ENCODE peak calls at places on chromosomes 11 and 22, in four cellular contexts. One of them, this sample, is unnamed.
A peak's percentile ranks its signal among the peaks of the same experiment; 100 is the strongest.

GRCh38 chr11:123301696-123302400 is 106.8 kb upstream of the CLMP start:
- DNase-seq in osteoblast: peak; percentile 93
- DNase-seq in astrocyte: no peak
- DNase-seq in cardiac muscle cell: peak; percentile 55
- DNase-seq in this sample: no peak

GRCh38 chr11:88281317-88281712 is 56.2 kb downstream of the CTSC start:
- DNase-seq in osteoblast: no peak
- DNase-seq in astrocyte: no peak
- DNase-seq in cardiac muscle cell: peak; percentile 26
- DNase-seq in this sample: no peak

GRCh38 chr11:13717331-13717730 is 48.9 kb downstream of the FAR1 start:
- DNase-seq in osteoblast: peak; percentile 78
- DNase-seq in astrocyte: peak; percentile 78
- DNase-seq in cardiac muscle cell: peak; percentile 83
- DNase-seq in this sample: no peak

GRCh38 chr22:21861290-21861848 is 6.1 kb downstream of the MAPK1 start:
- DNase-seq in osteoblast: no peak
- DNase-seq in astrocyte: no peak
- DNase-seq in cardiac muscle cell: no peak
- DNase-seq in this sample: no peak

GRCh38 chr11:67584205-67584880 is 731 bp downstream of the GSTP1 start:
- DNase-seq in osteoblast: peak; percentile 87
- DNase-seq in astrocyte: peak; percentile 42
- DNase-seq in cardiac muscle cell: peak; percentile 71
- DNase-seq in this sample: no peak

GRCh38 chr22:29040385-29041275 is 21.0 kb downstream of the C22orf31 start:
- DNase-seq in osteoblast: peak; percentile 86
- DNase-seq in astrocyte: peak; percentile 80
- DNase-seq in cardiac muscle cell: peak; percentile 95
- DNase-seq in this sample: peak; percentile 36

GRCh38 chr22:44685384-44686056 is 16.5 kb upstream of the PRR5 start:
- DNase-seq in osteoblast: peak; percentile 59
- DNase-seq in astrocyte: peak; percentile 51
- DNase-seq in cardiac muscle cell: peak; percentile 60
- DNase-seq in this sample: peak; percentile 59

GRCh38 chr11:36452231-36452630 is 57.8 kb downstream of the TRAF6 start:
- DNase-seq in osteoblast: no peak
- DNase-seq in astrocyte: peak; percentile 65
- DNase-seq in cardiac muscle cell: peak; percentile 74
- DNase-seq in this sample: no peak

GRCh38 chr22:29503811-29504372 is 23.9 kb downstream of the NEFH start:
- DNase-seq in osteoblast: no peak
- DNase-seq in astrocyte: peak; percentile 60
- DNase-seq in cardiac muscle cell: peak; percentile 85
- DNase-seq in this sample: no peak

GRCh38 chr11:44593194-44593593 is 27.7 kb downstream of the CD82 start:
- DNase-seq in osteoblast: peak; percentile 66
- DNase-seq in astrocyte: no peak
- DNase-seq in cardiac muscle cell: no peak
- DNase-seq in this sample: no peak

GRCh38 chr11:102007567-102008437 is 39.4 kb upstream of the CFAP300 start:
- DNase-seq in osteoblast: no peak
- DNase-seq in astrocyte: peak; percentile 48
- DNase-seq in cardiac muscle cell: peak; percentile 66
- DNase-seq in this sample: no peak

GRCh38 chr11:95453616-95454118 is 222.7 kb upstream of the SESN3 start:
- DNase-seq in osteoblast: no peak
- DNase-seq in astrocyte: peak; percentile 23
- DNase-seq in cardiac muscle cell: peak; percentile 20
- DNase-seq in this sample: no peak

GRCh38 chr11:1204381-1205101 is 18.3 kb upstream of the MUC5B start:
- DNase-seq in osteoblast: peak; percentile 62
- DNase-seq in astrocyte: no peak
- DNase-seq in cardiac muscle cell: no peak
- DNase-seq in this sample: no peak

GRCh38 chr22:18113680-18114394 is 3.2 kb downstream of the TUBA8 start:
- DNase-seq in osteoblast: no peak
- DNase-seq in astrocyte: no peak
- DNase-seq in cardiac muscle cell: no peak
- DNase-seq in this sample: no peak

GRCh38 chr11:112523917-112524316 is 263.3 kb upstream of the PLET1 start:
- DNase-seq in osteoblast: no peak
- DNase-seq in astrocyte: no peak
- DNase-seq in cardiac muscle cell: no peak
- DNase-seq in this sample: no peak

GRCh38 chr11:14386895-14387480 is 28.0 kb upstream of the RRAS2 start:
- DNase-seq in osteoblast: peak; percentile 58
- DNase-seq in astrocyte: peak; percentile 78
- DNase-seq in cardiac muscle cell: peak; percentile 90
- DNase-seq in this sample: no peak

GRCh38 chr22:31064369-31064768 is 16.7 kb upstream of the SMTN start:
- DNase-seq in osteoblast: peak; percentile 5
- DNase-seq in astrocyte: no peak
- DNase-seq in cardiac muscle cell: no peak
- DNase-seq in this sample: no peak

GRCh38 chr11:104332110-104332509 is 168.2 kb upstream of the PDGFD start:
- DNase-seq in osteoblast: no peak
- DNase-seq in astrocyte: no peak
- DNase-seq in cardiac muscle cell: no peak
- DNase-seq in this sample: no peak

GRCh38 chr22:40819741-40820140 is 595 bp upstream of the SLC25A17 start:
- DNase-seq in osteoblast: peak; percentile 61
- DNase-seq in astrocyte: no peak
- DNase-seq in cardiac muscle cell: peak; percentile 42
- DNase-seq in this sample: no peak

GRCh38 chr11:127345819-127346459 is 345.4 kb upstream of the KIRREL3 start:
- DNase-seq in osteoblast: peak; percentile 60
- DNase-seq in astrocyte: peak; percentile 3
- DNase-seq in cardiac muscle cell: peak; percentile 28
- DNase-seq in this sample: no peak

GRCh38 chr11:73907191-73907590 is 30.4 kb downstream of the PAAF1 start:
- DNase-seq in osteoblast: peak; percentile 87
- DNase-seq in astrocyte: peak; percentile 31
- DNase-seq in cardiac muscle cell: peak; percentile 21
- DNase-seq in this sample: no peak

GRCh38 chr22:40898850-40899357 is 37.0 kb upstream of the DNAJB7 start:
- DNase-seq in osteoblast: peak; percentile 88
- DNase-seq in astrocyte: peak; percentile 40
- DNase-seq in cardiac muscle cell: peak; percentile 71
- DNase-seq in this sample: peak; percentile 25

GRCh38 chr11:131609317-131609716 is 238.9 kb downstream of the NTM start:
- DNase-seq in osteoblast: peak; percentile 80
- DNase-seq in astrocyte: peak; percentile 100
- DNase-seq in cardiac muscle cell: peak; percentile 57
- DNase-seq in this sample: no peak

GRCh38 chr11:16049611-16050010 is 306.7 kb downstream of the SOX6 start:
- DNase-seq in osteoblast: no peak
- DNase-seq in astrocyte: no peak
- DNase-seq in cardiac muscle cell: no peak
- DNase-seq in this sample: no peak

DNA sequence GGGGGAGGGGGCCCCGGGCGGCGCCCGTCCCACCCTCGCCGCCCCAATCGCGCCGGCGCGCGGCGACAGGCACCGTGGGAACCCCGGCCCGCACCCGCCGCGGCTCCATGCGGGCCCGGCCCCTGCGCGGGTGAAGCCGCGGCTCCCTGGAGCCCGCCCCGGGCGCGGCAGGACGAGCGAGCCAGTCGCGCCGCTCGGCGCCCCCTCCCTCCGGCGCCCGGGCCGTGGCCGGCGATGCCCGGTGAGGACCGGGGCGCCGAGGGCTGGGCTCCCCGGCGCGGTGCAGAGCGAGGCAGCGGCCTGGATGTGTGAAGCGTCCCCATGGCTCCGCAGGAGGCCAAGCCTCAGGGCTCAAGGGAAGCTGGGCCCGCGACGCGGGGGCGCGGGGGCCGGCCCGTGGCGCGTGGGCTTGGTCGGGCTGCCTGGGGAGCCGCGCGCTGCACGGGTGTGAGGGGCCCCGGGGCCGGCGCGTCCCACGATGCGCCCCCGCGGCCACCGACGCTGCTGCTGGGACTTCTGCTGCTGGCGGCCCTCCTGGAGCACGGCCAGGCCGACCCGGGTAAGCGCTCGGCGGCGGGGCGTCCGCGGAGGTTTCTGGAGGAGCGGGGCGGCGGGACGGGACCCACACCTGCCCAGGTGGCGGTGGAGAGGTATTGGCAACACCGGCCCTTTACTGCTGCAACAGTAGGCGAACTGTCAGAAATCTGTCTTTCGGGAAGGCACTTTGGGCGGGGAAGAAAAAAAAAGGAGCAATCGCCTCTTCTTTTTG is 119.3 kb downstream of the HIPK3 start:
- DNase-seq in osteoblast: peak; percentile 90
- DNase-seq in astrocyte: peak; percentile 8
- DNase-seq in cardiac muscle cell: peak; percentile 24
- DNase-seq in this sample: no peak
- H3K4me3 ChIP-seq in osteoblast: peak overlapping the region; percentile 77
- H3K4me3 ChIP-seq in astrocyte: peak overlapping the region; percentile 86
- H3K4me3 ChIP-seq in cardiac muscle cell: peak overlapping the region; percentile 74
- H3K4me3 ChIP-seq in this sample: peak overlapping the region; percentile 56

DNA sequence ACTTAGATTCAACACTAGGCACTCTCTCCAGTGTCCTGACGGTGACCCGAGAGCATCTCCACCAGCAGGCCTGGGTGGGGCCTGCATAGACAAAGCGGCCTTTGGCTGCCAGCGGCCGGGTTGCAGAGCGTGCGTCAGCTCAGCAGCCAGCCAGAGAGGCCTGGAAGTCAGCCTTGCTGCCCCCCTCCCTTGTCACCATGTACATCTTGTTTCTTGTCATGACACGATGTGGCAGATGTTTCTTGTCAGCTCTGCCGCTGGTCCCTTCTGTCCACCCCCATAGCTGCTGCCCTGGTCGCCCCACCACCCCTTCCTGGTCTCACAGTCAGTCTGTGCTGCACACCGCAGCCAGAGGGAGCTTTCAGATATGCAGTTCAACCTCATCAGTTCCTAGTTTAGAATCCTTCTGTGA is 33.1 kb upstream of the CBX7 start:
- DNase-seq in osteoblast: peak; percentile 19
- DNase-seq in astrocyte: no peak
- DNase-seq in cardiac muscle cell: peak; percentile 86
- DNase-seq in this sample: no peak
- H3K4me3 ChIP-seq in osteoblast: no peak overlapping the region
- H3K4me3 ChIP-seq in astrocyte: no peak overlapping the region
- H3K4me3 ChIP-seq in cardiac muscle cell: no peak overlapping the region
- H3K4me3 ChIP-seq in this sample: no peak overlapping the region

DNA sequence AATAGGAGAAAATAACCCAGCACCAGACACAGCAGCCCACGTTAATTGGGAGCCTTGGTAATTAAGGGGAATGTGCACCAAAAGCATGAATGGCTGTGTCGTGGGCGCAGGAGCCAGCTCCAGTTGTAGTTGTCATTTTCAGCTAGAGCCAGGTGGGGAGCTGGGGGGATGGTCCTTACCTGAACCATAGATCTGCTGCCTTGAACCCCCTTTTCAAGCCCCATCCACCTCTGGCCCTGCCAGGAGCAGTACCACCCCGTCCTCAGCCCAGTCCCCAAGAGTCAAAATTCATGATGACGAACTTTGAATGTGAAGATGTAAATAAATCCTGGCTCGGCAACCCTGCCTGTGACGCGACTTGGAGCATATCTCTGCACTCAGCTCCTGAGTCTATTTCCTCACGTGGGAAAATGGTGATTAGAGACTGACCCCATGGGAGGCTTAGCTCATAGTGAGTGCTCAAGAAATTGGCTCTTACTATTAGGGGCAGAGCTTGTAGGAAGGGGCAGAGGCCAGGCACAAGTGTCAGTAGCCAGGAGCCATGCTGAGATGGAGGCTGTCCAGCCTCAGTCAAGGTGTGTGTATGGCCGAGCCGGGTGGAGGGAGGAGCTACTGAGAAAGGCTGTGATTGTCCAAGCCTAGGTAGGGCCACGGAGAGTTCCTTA is 794 bp upstream of the FXYD6 start:
- DNase-seq in osteoblast: no peak
- DNase-seq in astrocyte: no peak
- DNase-seq in cardiac muscle cell: peak; percentile 30
- DNase-seq in this sample: no peak
- H3K4me3 ChIP-seq in osteoblast: no peak overlapping the region
- H3K4me3 ChIP-seq in astrocyte: peak overlapping the region; percentile 48
- H3K4me3 ChIP-seq in cardiac muscle cell: peak overlapping the region; percentile 81
- H3K4me3 ChIP-seq in this sample: no peak overlapping the region

DNA sequence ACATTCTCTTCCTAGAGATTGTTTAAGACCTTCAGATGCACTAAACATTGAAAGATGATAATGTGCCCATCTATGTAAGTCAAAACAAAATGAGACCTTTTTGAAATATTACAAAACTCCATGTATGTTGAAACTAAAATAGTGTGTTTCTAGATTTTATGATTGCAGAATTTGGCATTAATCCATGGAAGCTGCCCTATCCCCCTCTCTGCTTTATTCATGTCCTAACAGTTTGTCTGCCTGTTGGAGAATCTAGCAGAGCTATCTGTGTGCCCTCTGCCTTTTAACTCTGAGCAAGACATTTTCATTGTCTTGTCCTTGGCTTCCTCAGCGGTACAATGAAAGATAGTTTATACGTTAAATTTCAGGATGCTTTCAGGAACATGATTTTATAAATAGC is 105.5 kb downstream of the FAT3 start:
- DNase-seq in osteoblast: no peak
- DNase-seq in astrocyte: no peak
- DNase-seq in cardiac muscle cell: no peak
- DNase-seq in this sample: no peak
- H3K4me3 ChIP-seq in osteoblast: no peak overlapping the region
- H3K4me3 ChIP-seq in astrocyte: no peak overlapping the region
- H3K4me3 ChIP-seq in cardiac muscle cell: no peak overlapping the region
- H3K4me3 ChIP-seq in this sample: no peak overlapping the region